ENCODE peak calls at places on chromosomes 7 and 10, in four cellular contexts. W is fibroblast of lung, K is SK-N-SH, T is GM23248. Z is an unnamed sample.

GRCh38 chr7:34044734-34045353 is 139.5 kb downstream of the BMPER start:
- DNase-seq in W (no peak), K (no peak), T (no peak), Z (no peak)

GRCh38 chr10:2145486-2145885 is 408.2 kb upstream of the ADARB2 start:
- DNase-seq in W (no peak), K (no peak), T (no peak), Z (no peak)

GRCh38 chr10:107806006-107806405 is 641.5 kb upstream of the SORCS1 start:
- DNase-seq in W (no peak), K (no peak), T (no peak), Z (no peak)

GRCh38 chr7:85682819-85683218 is 496.0 kb upstream of the SEMA3D start:
- DNase-seq in W (peak; percentile 27), K (no peak), T (peak; percentile 61), Z (no peak)

GRCh38 chr10:116286801-116287200 is 13.8 kb upstream of the GFRA1 start:
- DNase-seq in W (no peak), K (no peak), T (no peak), Z (no peak)

GRCh38 chr10:76632158-76633051 is 1005.2 kb downstream of the KCNMA1 start:
- DNase-seq in W (peak; percentile 20), K (no peak), T (peak; percentile 10), Z (peak; percentile 66)

GRCh38 chr10:62076872-62077271 is 175.4 kb downstream of the ARID5B start:
- DNase-seq in W (peak; percentile 93), K (no peak), T (peak; percentile 88), Z (peak; percentile 80)

GRCh38 chr10:112265745-112266144 is 17.5 kb upstream of the TECTB start:
- DNase-seq in W (no peak), K (peak; percentile 49), T (no peak), Z (no peak)

GRCh38 chr10:70355234-70356021 is 27.0 kb downstream of the LRRC20 start:
- DNase-seq in W (no peak), K (no peak), T (no peak), Z (peak; percentile 76)

GRCh38 chr7:71633571-71634008 is 501.6 kb downstream of the GALNT17 start:
- DNase-seq in W (peak; percentile 97), K (no peak), T (peak; percentile 86), Z (no peak)

GRCh38 chr7:112132123-112132694 is 74.0 kb downstream of the DOCK4 start:
- DNase-seq in W (peak; percentile 14), K (peak; percentile 55), T (no peak), Z (no peak)

GRCh38 chr7:133052357-133052756 is 29.5 kb downstream of the CHCHD3 start:
- DNase-seq in W (peak; percentile 32), K (no peak), T (peak; percentile 62), Z (no peak)

GRCh38 chr7:110010379-110010778 is 1080.5 kb upstream of the LRRN3 start:
- DNase-seq in W (no peak), K (no peak), T (no peak), Z (no peak)

GRCh38 chr10:14879055-14879800 is 562 bp downstream of the SUV39H2 start:
- DNase-seq in W (peak; percentile 13), K (no peak), T (peak; percentile 66), Z (peak; percentile 69)

GRCh38 chr10:665579-666091 is 23.8 kb downstream of the DIP2C start:
- DNase-seq in W (no peak), K (no peak), T (no peak), Z (no peak)

GRCh38 chr7:18036783-18037182 is 9.1 kb upstream of the PRPS1L1 start:
- DNase-seq in W (no peak), K (no peak), T (no peak), Z (no peak)

GRCh38 chr10:31004611-31005193 is 27.0 kb downstream of the ZNF438 start:
- DNase-seq in W (peak; percentile 89), K (no peak), T (peak; percentile 89), Z (no peak)

GRCh38 chr7:4939971-4940720 is 18.8 kb downstream of the MMD2 start:
- DNase-seq in W (no peak), K (no peak), T (no peak), Z (no peak)

GRCh38 chr7:155405399-155406318 is 52.3 kb upstream of the EN2 start:
- DNase-seq in W (no peak), K (peak; percentile 70), T (peak; percentile 20), Z (peak; percentile 44)

GRCh38 chr10:88091490-88092061 is 228.2 kb downstream of the PTEN start:
- DNase-seq in W (no peak), K (no peak), T (no peak), Z (peak; percentile 48)

GRCh38 chr7:1241510-1242128 is 8.9 kb downstream of the UNCX start:
- DNase-seq in W (no peak), K (no peak), T (no peak), Z (no peak)

GRCh38 chr10:10796061-10796773 is 221.5 kb upstream of the CELF2 start:
- DNase-seq in W (no peak), K (no peak), T (peak; percentile 70), Z (no peak)

GRCh38 chr10:119502214-119502613 is 40.3 kb downstream of the RGS10 start:
- DNase-seq in W (no peak), K (no peak), T (no peak), Z (no peak)

GRCh38 chr10:85147346-85148250 is 819.2 kb downstream of the CCSER2 start:
- DNase-seq in W (no peak), K (no peak), T (no peak), Z (no peak)

GRCh38 chr7:157700237-157701005 is 363.6 kb downstream of the DNAJB6 start:
- DNase-seq in W (no peak), K (no peak), T (no peak), Z (no peak)

GRCh38 chr10:30396282-30396681 is 37.7 kb upstream of the MAP3K8 start:
- DNase-seq in W (no peak), K (no peak), T (no peak), Z (no peak)

GRCh38 chr7:139774376-139774775 is 3.4 kb downstream of the HIPK2 start:
- DNase-seq in W (peak; percentile 93), K (no peak), T (peak; percentile 90), Z (no peak)

GRCh38 chr10:128047991-128048826 is 78.0 kb downstream of the MKI67 start:
- DNase-seq in W (peak; percentile 64), K (no peak), T (peak; percentile 42), Z (peak; percentile 63)

GRCh38 chr10:36494386-36494785 is 631.0 kb upstream of the ANKRD30A start:
- DNase-seq in W (peak; percentile 86), K (no peak), T (peak; percentile 94), Z (peak; percentile 36)

GRCh38 chr10:1577371-1577770 is 160.0 kb downstream of the ADARB2 start:
- DNase-seq in W (no peak), K (no peak), T (no peak), Z (no peak)

GRCh38 chr7:83271212-83272099 is 108.8 kb upstream of the PCLO start:
- DNase-seq in W (peak; percentile 50), K (peak; percentile 40), T (peak; percentile 55), Z (no peak)

GRCh38 chr7:135800560-135800959 is 51.9 kb upstream of the FAM180A start:
- DNase-seq in W (no peak), K (no peak), T (no peak), Z (no peak)

GRCh38 chr10:43211030-43211429 is 55.8 kb downstream of the RASGEF1A start:
- DNase-seq in W (peak; percentile 55), K (no peak), T (peak; percentile 88), Z (no peak)

GRCh38 chr7:141342664-141343400 is 208.4 kb upstream of the AGK start:
- DNase-seq in W (no peak), K (no peak), T (no peak), Z (no peak)

GRCh38 chr10:132971448-132972148 is 29.2 kb upstream of the CFAP46 start:
- DNase-seq in W (no peak), K (peak; percentile 53), T (no peak), Z (no peak)

GRCh38 chr10:62719058-62719457 is 85.5 kb upstream of the ADO start:
- DNase-seq in W (no peak), K (no peak), T (no peak), Z (no peak)

GRCh38 chr10:114045071-114045737 is 1.5 kb downstream of the ADRB1 start:
- DNase-seq in W (no peak), K (peak; percentile 71), T (peak; percentile 52), Z (no peak)

GRCh38 chr7:142323706-142324105 is 65.8 kb upstream of the PRSS58 start:
- DNase-seq in W (no peak), K (peak; percentile 49), T (peak; percentile 36), Z (peak; percentile 59)

DNA sequence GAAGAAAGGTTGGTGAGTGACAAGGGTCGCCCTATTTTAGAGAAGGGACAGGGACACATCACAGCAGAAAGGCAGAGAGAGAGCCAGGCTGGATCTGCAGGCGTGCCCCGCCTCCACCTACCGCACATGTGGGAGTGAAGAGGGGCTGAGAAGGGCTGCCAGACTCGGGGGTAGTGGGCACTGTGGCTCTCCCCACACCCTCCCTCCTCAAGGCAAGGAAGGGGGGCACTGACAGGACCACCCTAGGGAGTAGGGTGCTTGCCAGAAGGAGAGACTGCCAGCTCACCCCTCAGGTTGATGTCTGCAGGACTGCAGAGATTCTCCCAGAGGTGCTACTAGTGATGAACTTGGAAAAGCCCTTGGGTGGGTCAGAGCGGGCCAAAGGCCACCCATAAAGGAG is 62.8 kb upstream of the ZRANB1 start:
- DNase-seq in W (no peak), K (no peak), T (no peak), Z (no peak)
- H3K9ac ChIP-seq in W (no peak overlapping the region), K (no peak overlapping the region), T (no peak overlapping the region), Z (no peak overlapping the region)

DNA sequence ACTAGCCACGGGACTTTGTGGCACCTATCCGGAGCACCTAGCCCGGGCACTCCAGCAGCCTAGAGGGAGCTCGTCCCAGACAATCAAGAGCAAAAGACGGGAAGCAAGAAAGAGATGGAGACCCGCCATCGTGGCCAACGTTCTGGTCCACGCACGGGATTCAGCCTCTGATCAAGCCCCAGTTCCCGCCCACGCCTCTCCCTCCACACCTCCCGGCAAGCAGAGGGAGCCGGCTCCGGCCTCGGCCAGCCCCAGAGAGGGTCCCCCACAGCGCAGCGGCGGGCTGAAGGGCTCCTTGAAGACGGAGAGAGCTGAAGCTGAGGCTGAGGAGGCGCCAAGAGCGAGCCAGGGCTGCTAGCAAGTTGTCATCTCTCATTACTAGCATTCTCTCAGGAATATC is 992 bp upstream of the SLC39A12 start:
- DNase-seq in W (no peak), K (no peak), T (no peak), Z (no peak)
- H3K9ac ChIP-seq in W (no peak overlapping the region), K (no peak overlapping the region), T (no peak overlapping the region), Z (no peak overlapping the region)

GRCh38 chr10:93495654-93496321 is 624 bp upstream of the CEP55 start:
- DNase-seq in W (no peak), K (peak; percentile 44), T (peak; percentile 74), Z (no peak)

GRCh38 chr10:93496322-93497041 is at the start of gene CEP55:
- DNase-seq in W (peak; percentile 92), K (peak; percentile 97), T (peak; percentile 99), Z (peak; percentile 94)

GRCh38 chr10:93501650-93502049 is 5.2 kb downstream of the CEP55 start:
- DNase-seq in W (no peak), K (no peak), T (peak; percentile 21), Z (no peak)

GRCh38 chr10:93494494-93494893 is 1.9 kb upstream of the CEP55 start:
- DNase-seq in W (no peak), K (no peak), T (no peak), Z (no peak)

DNA sequence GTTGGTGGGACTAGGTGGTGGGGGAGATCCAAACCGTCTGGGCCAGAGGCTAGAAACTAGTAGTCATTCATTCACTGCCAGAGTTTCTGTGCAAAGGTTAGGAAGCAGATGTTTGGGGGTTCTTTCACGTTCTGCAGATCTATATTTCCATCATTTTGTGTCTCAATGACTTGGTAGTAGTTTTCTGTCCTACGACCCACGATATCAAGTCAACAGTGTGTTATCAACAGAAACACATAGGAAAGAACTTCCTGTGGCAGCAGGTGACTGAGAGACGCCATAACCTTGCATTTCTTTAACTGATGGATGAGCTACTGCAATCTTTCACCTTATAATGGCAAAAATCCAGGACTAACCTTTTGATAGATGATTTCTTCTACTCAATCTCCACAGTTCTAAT is 1.8 kb downstream of the CEP55 start:
- DNase-seq in W (no peak), K (no peak), T (no peak), Z (no peak)
- H3K9ac ChIP-seq in W (no peak overlapping the region), K (no peak overlapping the region), T (no peak overlapping the region), Z (peak overlapping the region; percentile 45)

GRCh38 chr10:95756061-95756751 is at the start of gene ENTPD1:
- DNase-seq in W (no peak), K (no peak), T (no peak), Z (no peak)
- H3K9ac ChIP-seq in W (no peak within 1 kb of the TSS), K (no peak within 1 kb of the TSS), T (no peak within 1 kb of the TSS), Z (no peak within 1 kb of the TSS)

Z was measured in Karpas-422.